ENCODE peak calls at places on chromosomes 3 and 15, in five cellular contexts. One of them, this sample, is unnamed.

GRCh38 chr3:38643090-38643489 is 6.4 kb downstream of the SCN5A start:
- DNase-seq in A549: no peak
- DNase-seq in HCT116: no peak
- DNase-seq in RWPE1: no peak
- DNase-seq in H9: peak
- DNase-seq in this sample: no peak

GRCh38 chr3:8987673-8988655 is 24.7 kb upstream of the RAD18 start:
- DNase-seq in A549: peak
- DNase-seq in HCT116: peak
- DNase-seq in H9: peak
- DNase-seq in RWPE1: peak
- DNase-seq in this sample: peak

GRCh38 chr3:173397161-173398110 is at the start of gene NLGN1:
- DNase-seq in H9: peak
- DNase-seq in HCT116: no peak
- DNase-seq in RWPE1: peak
- DNase-seq in A549: no peak
- DNase-seq in this sample: peak

GRCh38 chr15:66131200-66131599 is 122.3 kb downstream of the MEGF11 start:
- DNase-seq in RWPE1: no peak
- DNase-seq in H9: no peak
- DNase-seq in A549: no peak
- DNase-seq in HCT116: no peak
- DNase-seq in this sample: no peak

GRCh38 chr3:42493798-42494151 is 8.7 kb upstream of the VIPR1 start:
- DNase-seq in A549: no peak
- DNase-seq in H9: peak
- DNase-seq in HCT116: no peak
- DNase-seq in RWPE1: no peak
- DNase-seq in this sample: no peak

GRCh38 chr3:138381950-138382715 is 33.8 kb downstream of the MRAS start:
- DNase-seq in H9: no peak
- DNase-seq in A549: no peak
- DNase-seq in RWPE1: peak
- DNase-seq in HCT116: no peak
- DNase-seq in this sample: no peak

GRCh38 chr3:43747641-43748040 is 56.9 kb downstream of the ABHD5 start:
- DNase-seq in H9: no peak
- DNase-seq in A549: no peak
- DNase-seq in HCT116: no peak
- DNase-seq in RWPE1: no peak
- DNase-seq in this sample: no peak

GRCh38 chr15:29934251-29934650 is 112.0 kb upstream of the TJP1 start:
- DNase-seq in A549: peak
- DNase-seq in HCT116: no peak
- DNase-seq in H9: no peak
- DNase-seq in RWPE1: peak
- DNase-seq in this sample: no peak

GRCh38 chr3:127544151-127544805 is 46.3 kb downstream of the TPRA1 start:
- DNase-seq in H9: peak
- DNase-seq in HCT116: peak
- DNase-seq in RWPE1: peak
- DNase-seq in A549: peak
- DNase-seq in this sample: peak

DNA sequence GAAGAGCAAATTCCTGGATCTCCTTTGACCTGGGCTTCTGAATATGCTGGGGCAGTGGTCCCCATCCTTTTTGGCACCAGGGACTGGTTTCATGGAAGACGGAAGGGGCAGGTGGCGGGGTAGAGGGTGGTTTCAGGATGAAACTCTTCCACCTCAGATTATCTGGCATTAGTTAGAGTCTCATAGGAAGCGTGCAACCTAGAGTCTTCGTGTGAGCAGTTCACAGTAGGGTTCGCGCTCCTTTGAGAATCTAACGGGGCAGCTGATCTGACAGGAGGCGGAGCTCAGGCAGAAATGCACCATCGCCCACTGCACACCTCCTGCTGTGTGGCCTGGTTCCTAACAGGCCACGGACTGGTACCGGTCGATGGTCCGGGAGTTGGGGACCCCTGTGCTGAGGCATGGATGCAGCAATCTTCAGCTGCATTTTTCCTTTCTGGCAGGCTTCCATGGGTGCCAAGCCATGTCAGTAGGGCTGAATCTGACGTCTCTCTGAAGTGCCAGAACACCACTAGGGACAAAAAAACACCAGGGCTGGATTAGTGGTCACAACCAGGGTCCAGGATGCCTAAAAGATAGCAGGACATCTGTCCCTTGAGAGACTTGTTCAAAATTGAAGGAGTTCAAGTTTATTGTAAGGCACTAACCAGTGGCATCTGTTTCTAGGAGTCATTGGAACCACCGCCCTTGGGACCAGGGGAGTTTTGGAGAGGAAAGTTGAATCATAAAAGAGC is 8.4 kb upstream of the GOLGB1 start:
- DNase-seq in HCT116: no peak
- DNase-seq in H9: no peak
- DNase-seq in A549: no peak
- DNase-seq in RWPE1: no peak
- DNase-seq in this sample: no peak
- TF ChIP-seq CTCF in HCT116: no peak
- TF ChIP-seq CTCF in H9: no peak
- TF ChIP-seq CTCF in A549: no peak
- TF ChIP-seq CTCF in RWPE1: no peak
- TF ChIP-seq CTCF in this sample: no peak

DNA sequence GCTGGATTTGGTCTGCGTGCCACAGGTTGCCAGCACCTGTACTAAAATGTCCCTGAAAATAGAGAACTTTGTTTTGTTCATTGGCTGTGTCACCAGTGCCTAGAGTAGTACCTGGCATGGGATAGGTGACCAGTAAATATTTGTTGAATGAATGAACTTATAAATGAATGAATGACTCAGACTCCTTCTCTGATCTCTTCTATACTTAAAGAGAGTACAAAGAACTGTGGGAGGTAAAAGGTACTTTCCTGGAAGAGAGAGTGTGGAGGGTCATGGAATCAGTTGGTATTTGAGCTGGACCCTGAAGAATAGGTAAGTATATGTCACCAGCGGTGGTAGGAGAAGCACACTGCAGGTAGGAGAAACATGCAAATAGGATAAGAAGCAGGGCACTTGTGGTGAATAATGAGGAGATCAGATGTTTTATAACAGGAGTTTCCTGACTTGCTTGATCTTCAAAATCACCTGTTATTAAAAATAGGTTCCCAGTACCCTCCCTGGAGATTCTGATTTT is 149.4 kb downstream of the LPP start:
- DNase-seq in RWPE1: no peak
- DNase-seq in A549: no peak
- DNase-seq in HCT116: no peak
- DNase-seq in H9: no peak
- DNase-seq in this sample: no peak
- TF ChIP-seq CTCF in RWPE1: no peak
- TF ChIP-seq CTCF in A549: no peak
- TF ChIP-seq CTCF in HCT116: no peak
- TF ChIP-seq CTCF in H9: peak
- TF ChIP-seq CTCF in this sample: no peak

DNA sequence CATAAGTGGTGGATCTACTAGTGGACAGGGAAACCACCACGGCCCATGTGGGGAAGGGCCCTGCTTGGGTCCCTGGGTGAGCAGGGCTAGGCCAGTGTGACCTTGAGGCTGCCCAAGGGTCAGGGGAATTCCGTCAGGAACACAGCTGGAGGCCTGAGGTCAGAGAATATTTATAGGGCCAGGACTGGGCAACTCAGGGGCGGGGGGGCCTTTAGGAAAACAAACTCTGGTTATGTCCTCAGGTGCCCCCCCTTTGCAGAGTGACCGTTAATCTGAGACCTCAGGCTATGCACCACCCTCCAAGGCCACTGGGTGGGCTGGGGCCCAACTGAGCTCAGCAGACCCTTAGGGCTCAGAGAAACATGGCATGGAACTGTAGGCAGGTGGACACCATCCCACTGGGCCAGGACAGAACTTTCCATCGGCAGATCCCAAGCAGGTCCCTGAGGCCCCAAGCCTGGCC is 2.5 kb downstream of the TWF2 start:
- DNase-seq in H9: peak
- DNase-seq in RWPE1: no peak
- DNase-seq in HCT116: no peak
- DNase-seq in A549: no peak
- DNase-seq in this sample: no peak
- TF ChIP-seq CTCF in H9: no peak
- TF ChIP-seq CTCF in RWPE1: no peak
- TF ChIP-seq CTCF in HCT116: no peak
- TF ChIP-seq CTCF in A549: no peak
- TF ChIP-seq CTCF in this sample: peak

GRCh38 chr3:31531465-31531991 is 1.2 kb upstream of the STT3B start:
- DNase-seq in H9: no peak
- DNase-seq in A549: no peak
- DNase-seq in HCT116: no peak
- DNase-seq in RWPE1: no peak
- DNase-seq in this sample: no peak
- TF ChIP-seq CTCF in H9: peak
- TF ChIP-seq CTCF in A549: no peak
- TF ChIP-seq CTCF in HCT116: no peak
- TF ChIP-seq CTCF in RWPE1: peak
- TF ChIP-seq CTCF in this sample: peak

GRCh38 chr3:196197524-196197923 is 13.7 kb downstream of the ZDHHC19 start:
- DNase-seq in H9: no peak
- DNase-seq in HCT116: no peak
- DNase-seq in A549: no peak
- DNase-seq in RWPE1: no peak
- DNase-seq in this sample: no peak

GRCh38 chr3:196198081-196198675 is 13.0 kb downstream of the ZDHHC19 start:
- DNase-seq in RWPE1: no peak
- DNase-seq in HCT116: no peak
- DNase-seq in A549: no peak
- DNase-seq in H9: no peak
- DNase-seq in this sample: no peak

GRCh38 chr3:196202516-196202970 is 8.7 kb downstream of the ZDHHC19 start:
- DNase-seq in RWPE1: no peak
- DNase-seq in H9: no peak
- DNase-seq in HCT116: no peak
- DNase-seq in A549: no peak
- DNase-seq in this sample: no peak

GRCh38 chr3:196195664-196196255 is 15.4 kb downstream of the ZDHHC19 start:
- DNase-seq in H9: no peak
- DNase-seq in HCT116: no peak
- DNase-seq in RWPE1: no peak
- DNase-seq in A549: no peak
- DNase-seq in this sample: no peak

DNA sequence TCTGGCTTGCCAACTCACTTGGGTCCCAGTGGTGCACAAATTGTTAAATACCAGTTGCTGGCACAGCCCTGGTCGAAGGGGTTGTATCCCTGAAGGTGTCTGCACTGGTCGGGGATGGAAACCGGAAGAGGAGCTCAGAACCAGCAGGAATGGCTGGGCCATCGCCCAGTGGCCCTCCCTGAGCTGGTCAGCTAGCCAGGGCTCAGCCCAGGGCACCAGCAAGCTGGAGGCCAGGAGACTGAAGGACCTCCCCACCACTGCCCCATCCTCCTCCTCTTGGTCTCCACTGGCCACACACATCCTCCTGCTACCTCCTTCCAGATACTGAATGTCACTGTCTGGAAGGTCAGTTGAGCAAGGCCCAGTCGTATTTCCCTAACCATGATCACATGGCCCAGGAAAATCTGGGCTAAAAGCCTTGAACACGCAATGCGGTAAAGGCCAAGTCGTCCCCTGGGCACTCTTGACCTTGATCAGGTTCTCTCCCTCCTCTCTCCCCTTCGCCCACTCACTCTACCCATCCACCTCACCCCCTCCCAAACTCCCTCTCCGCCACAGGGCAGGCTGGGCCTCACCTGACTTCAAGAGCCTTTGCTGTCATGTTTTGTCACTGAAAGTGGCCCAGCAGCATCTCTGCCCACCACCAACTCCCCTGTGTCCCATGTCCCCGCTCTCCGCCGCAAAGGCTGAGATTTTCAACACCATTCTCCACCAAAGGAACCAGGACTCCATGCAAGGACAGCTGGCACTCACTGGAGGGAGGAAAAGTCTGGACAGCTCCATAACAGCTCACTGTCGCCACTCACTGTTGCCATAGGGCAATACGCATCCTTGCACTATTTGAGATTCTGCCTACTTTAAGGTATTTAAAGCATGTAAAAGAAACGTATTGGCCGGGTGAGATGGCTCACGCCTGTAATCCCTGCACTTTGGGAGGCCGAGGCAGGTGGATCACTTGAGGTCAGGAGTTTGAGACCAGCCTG is 12.1 kb downstream of the ZDHHC19 start:
- DNase-seq in HCT116: no peak
- DNase-seq in H9: no peak
- DNase-seq in A549: no peak
- DNase-seq in RWPE1: no peak
- DNase-seq in this sample: no peak
- TF ChIP-seq CTCF in HCT116: peak
- TF ChIP-seq CTCF in H9: peak
- TF ChIP-seq CTCF in A549: no peak
- TF ChIP-seq CTCF in RWPE1: no peak
- TF ChIP-seq CTCF in this sample: no peak

GRCh38 chr3:11735638-11736037 is 91.9 kb upstream of the VGLL4 start:
- DNase-seq in HCT116: no peak
- DNase-seq in H9: no peak
- DNase-seq in A549: no peak
- DNase-seq in RWPE1: no peak
- DNase-seq in this sample: no peak
- TF ChIP-seq CTCF in HCT116: peak
- TF ChIP-seq CTCF in H9: no peak
- TF ChIP-seq CTCF in A549: no peak
- TF ChIP-seq CTCF in RWPE1: no peak
- TF ChIP-seq CTCF in this sample: no peak

GRCh38 chr3:123803521-123803920 is 80.6 kb downstream of the MYLK start:
- DNase-seq in H9: peak
- DNase-seq in RWPE1: no peak
- DNase-seq in HCT116: no peak
- DNase-seq in A549: no peak
- DNase-seq in this sample: no peak
- TF ChIP-seq CTCF in H9: peak
- TF ChIP-seq CTCF in RWPE1: no peak
- TF ChIP-seq CTCF in HCT116: no peak
- TF ChIP-seq CTCF in A549: no peak
- TF ChIP-seq CTCF in this sample: no peak

DNA sequence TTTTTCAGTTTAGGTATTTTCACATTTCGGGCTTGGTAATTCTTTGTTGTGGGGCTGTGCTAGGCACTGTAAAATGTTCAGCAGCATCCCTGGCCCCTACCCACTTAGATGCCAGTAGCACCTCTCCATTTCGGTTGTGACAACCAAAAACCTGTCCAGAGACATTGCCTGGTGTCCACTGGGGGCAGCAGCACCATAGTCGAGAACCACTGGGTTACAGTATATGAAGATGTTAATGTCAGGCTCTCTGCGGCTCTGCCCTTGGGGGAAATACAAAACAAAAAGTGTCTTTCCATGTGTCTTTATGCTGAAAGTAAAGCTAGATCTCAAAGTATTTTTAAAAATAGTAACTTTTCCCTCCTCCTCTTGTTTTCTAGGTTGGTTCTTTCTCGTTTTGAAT is 177.2 kb downstream of the ITPR1 start:
- DNase-seq in RWPE1: peak
- DNase-seq in HCT116: no peak
- DNase-seq in H9: peak
- DNase-seq in A549: peak
- DNase-seq in this sample: no peak
- TF ChIP-seq CTCF in RWPE1: peak
- TF ChIP-seq CTCF in HCT116: peak
- TF ChIP-seq CTCF in H9: peak
- TF ChIP-seq CTCF in A549: peak
- TF ChIP-seq CTCF in this sample: peak

This sample was measured in progenitor cell of endocrine pancreas.